ENCODE peak calls at places on chromosomes 7 and 10, in five cellular contexts. One of them, this sample, is unnamed.

GRCh38 chr7:21293771-21294170 is 134.1 kb upstream of the SP4 start:
- DNase-seq in stimulated activated CD8-positive, alpha-beta memory T cell treated with anti-CD3 and anti-CD28 coated beads, Interleukin-4, amount 100 ng/mL, for 24 hours: no peak
- DNase-seq in epithelial cell of esophagus: no peak
- DNase-seq in activated CD4-positive, alpha-beta T cell treated with anti-CD3 and anti-CD28 coated beads for 24 hours: no peak
- DNase-seq in cardiac muscle cell: no peak
- DNase-seq in this sample: no peak

GRCh38 chr7:24991333-24991732 is 11.4 kb upstream of the OSBPL3 start:
- DNase-seq in epithelial cell of esophagus: no peak
- DNase-seq in activated CD4-positive, alpha-beta T cell treated with anti-CD3 and anti-CD28 coated beads for 24 hours: no peak
- DNase-seq in stimulated activated CD8-positive, alpha-beta memory T cell treated with anti-CD3 and anti-CD28 coated beads, Interleukin-4, amount 100 ng/mL, for 24 hours: no peak
- DNase-seq in cardiac muscle cell: no peak
- DNase-seq in this sample: no peak

GRCh38 chr7:102170417-102170970 is 116.2 kb upstream of the SH2B2 start:
- DNase-seq in epithelial cell of esophagus: no peak
- DNase-seq in stimulated activated CD8-positive, alpha-beta memory T cell treated with anti-CD3 and anti-CD28 coated beads, Interleukin-4, amount 100 ng/mL, for 24 hours: no peak
- DNase-seq in cardiac muscle cell: no peak
- DNase-seq in activated CD4-positive, alpha-beta T cell treated with anti-CD3 and anti-CD28 coated beads for 24 hours: no peak
- DNase-seq in this sample: no peak

GRCh38 chr7:91397099-91397498 is 132.9 kb downstream of the FZD1 start:
- DNase-seq in stimulated activated CD8-positive, alpha-beta memory T cell treated with anti-CD3 and anti-CD28 coated beads, Interleukin-4, amount 100 ng/mL, for 24 hours: no peak
- DNase-seq in activated CD4-positive, alpha-beta T cell treated with anti-CD3 and anti-CD28 coated beads for 24 hours: no peak
- DNase-seq in epithelial cell of esophagus: no peak
- DNase-seq in cardiac muscle cell: no peak
- DNase-seq in this sample: no peak

GRCh38 chr7:136635755-136636154 is 232.7 kb upstream of the CHRM2 start:
- DNase-seq in stimulated activated CD8-positive, alpha-beta memory T cell treated with anti-CD3 and anti-CD28 coated beads, Interleukin-4, amount 100 ng/mL, for 24 hours: no peak
- DNase-seq in activated CD4-positive, alpha-beta T cell treated with anti-CD3 and anti-CD28 coated beads for 24 hours: no peak
- DNase-seq in epithelial cell of esophagus: no peak
- DNase-seq in cardiac muscle cell: no peak
- DNase-seq in this sample: no peak

GRCh38 chr7:7944619-7945282 is 23.8 kb upstream of the GLCCI1 start:
- DNase-seq in cardiac muscle cell: no peak
- DNase-seq in stimulated activated CD8-positive, alpha-beta memory T cell treated with anti-CD3 and anti-CD28 coated beads, Interleukin-4, amount 100 ng/mL, for 24 hours: peak
- DNase-seq in epithelial cell of esophagus: peak
- DNase-seq in activated CD4-positive, alpha-beta T cell treated with anti-CD3 and anti-CD28 coated beads for 24 hours: peak
- DNase-seq in this sample: no peak

GRCh38 chr10:24748214-24748613 is 24.5 kb upstream of the ARHGAP21 start:
- DNase-seq in epithelial cell of esophagus: no peak
- DNase-seq in activated CD4-positive, alpha-beta T cell treated with anti-CD3 and anti-CD28 coated beads for 24 hours: no peak
- DNase-seq in cardiac muscle cell: no peak
- DNase-seq in stimulated activated CD8-positive, alpha-beta memory T cell treated with anti-CD3 and anti-CD28 coated beads, Interleukin-4, amount 100 ng/mL, for 24 hours: no peak
- DNase-seq in this sample: no peak

GRCh38 chr7:135923700-135924261 is 53.4 kb downstream of the MTPN start:
- DNase-seq in activated CD4-positive, alpha-beta T cell treated with anti-CD3 and anti-CD28 coated beads for 24 hours: no peak
- DNase-seq in epithelial cell of esophagus: peak
- DNase-seq in stimulated activated CD8-positive, alpha-beta memory T cell treated with anti-CD3 and anti-CD28 coated beads, Interleukin-4, amount 100 ng/mL, for 24 hours: no peak
- DNase-seq in cardiac muscle cell: no peak
- DNase-seq in this sample: no peak

GRCh38 chr10:95260397-95260881 is 30.4 kb downstream of the PDLIM1 start:
- DNase-seq in stimulated activated CD8-positive, alpha-beta memory T cell treated with anti-CD3 and anti-CD28 coated beads, Interleukin-4, amount 100 ng/mL, for 24 hours: no peak
- DNase-seq in epithelial cell of esophagus: peak
- DNase-seq in activated CD4-positive, alpha-beta T cell treated with anti-CD3 and anti-CD28 coated beads for 24 hours: no peak
- DNase-seq in cardiac muscle cell: peak
- DNase-seq in this sample: no peak

GRCh38 chr10:102628451-102628911 is 15.8 kb upstream of the TRIM8 start:
- DNase-seq in activated CD4-positive, alpha-beta T cell treated with anti-CD3 and anti-CD28 coated beads for 24 hours: no peak
- DNase-seq in epithelial cell of esophagus: peak
- DNase-seq in cardiac muscle cell: no peak
- DNase-seq in stimulated activated CD8-positive, alpha-beta memory T cell treated with anti-CD3 and anti-CD28 coated beads, Interleukin-4, amount 100 ng/mL, for 24 hours: no peak
- DNase-seq in this sample: no peak

GRCh38 chr7:80942261-80943041 is 23.6 kb upstream of the SEMA3C start:
- DNase-seq in epithelial cell of esophagus: peak
- DNase-seq in activated CD4-positive, alpha-beta T cell treated with anti-CD3 and anti-CD28 coated beads for 24 hours: no peak
- DNase-seq in cardiac muscle cell: peak
- DNase-seq in stimulated activated CD8-positive, alpha-beta memory T cell treated with anti-CD3 and anti-CD28 coated beads, Interleukin-4, amount 100 ng/mL, for 24 hours: no peak
- DNase-seq in this sample: no peak